ENCODE peak calls at places on chromosomes 3 and 15, in five cellular contexts. F is K562, N is A549, E is HepG2, H is HCT116. X is an unnamed sample.

GRCh38 chr3:124765197-124765596 is 34.9 kb downstream of the UMPS start:
- DNase-seq in F (no peak), N (no peak), E (no peak), H (no peak), X (no peak)

GRCh38 chr15:77866596-77867125 is 210.8 kb downstream of the TBC1D2B start:
- DNase-seq in F (no peak), N (no peak), E (no peak), H (no peak), X (no peak)

GRCh38 chr3:23028294-23028693 is 174.8 kb upstream of the UBE2E2 start:
- DNase-seq in F (no peak), N (no peak), E (no peak), H (no peak), X (no peak)

GRCh38 chr15:62488383-62488782 is 323.3 kb upstream of the C2CD4B start:
- DNase-seq in F (no peak), N (no peak), E (no peak), H (no peak), X (no peak)

GRCh38 chr15:71325461-71325860 is 210.2 kb downstream of the THSD4 start:
- DNase-seq in F (no peak), N (no peak), E (no peak), H (no peak), X (no peak)

GRCh38 chr3:105429034-105429762 is 62.5 kb downstream of the ALCAM start:
- DNase-seq in F (no peak), N (no peak), E (peak), H (no peak), X (no peak)

GRCh38 chr3:150635076-150635475 is 32.0 kb downstream of the SELENOT start:
- DNase-seq in F (peak), N (no peak), E (no peak), H (no peak), X (peak)

GRCh38 chr3:65953881-65954733 is 84.6 kb downstream of the MAGI1 start:
- DNase-seq in F (no peak), N (no peak), E (peak), H (no peak), X (no peak)

GRCh38 chr15:88651293-88651692 is 12.5 kb downstream of the ISG20 start:
- DNase-seq in F (no peak), N (no peak), E (no peak), H (no peak), X (no peak)

GRCh38 chr15:39887211-39887610 is 32.9 kb downstream of the GPR176 start:
- DNase-seq in F (no peak), N (no peak), E (no peak), H (no peak), X (no peak)

GRCh38 chr3:161927131-161927530 is 430.5 kb downstream of the OTOL1 start:
- DNase-seq in F (no peak), N (no peak), E (no peak), H (no peak), X (no peak)

GRCh38 chr15:25728816-25729215 is 134.3 kb downstream of the ATP10A start:
- DNase-seq in F (no peak), N (no peak), E (no peak), H (no peak), X (no peak)

GRCh38 chr3:4948395-4948794 is 30.8 kb upstream of the BHLHE40 start:
- DNase-seq in F (no peak), N (no peak), E (no peak), H (no peak), X (no peak)

GRCh38 chr15:88401972-88402656 is 65.1 kb downstream of the MRPL46 start:
- DNase-seq in F (no peak), N (no peak), E (no peak), H (no peak), X (peak)

GRCh38 chr3:71064288-71064975 is 519.1 kb downstream of the FOXP1 start:
- DNase-seq in F (peak), N (peak), E (peak), H (no peak), X (peak)

GRCh38 chr3:175337631-175338030 is 478.5 kb downstream of the NAALADL2 start:
- DNase-seq in F (no peak), N (no peak), E (no peak), H (no peak), X (no peak)

GRCh38 chr3:159548675-159549335 is 439.8 kb upstream of the IL12A start:
- DNase-seq in F (no peak), N (no peak), E (no peak), H (no peak), X (no peak)

GRCh38 chr3:153967260-153967659 is 153.9 kb upstream of the ARHGEF26 start:
- DNase-seq in F (no peak), N (no peak), E (no peak), H (no peak), X (no peak)

GRCh38 chr3:134754768-134755559 is 40.1 kb upstream of the EPHB1 start:
- DNase-seq in F (peak), N (peak), E (peak), H (peak), X (peak)

GRCh38 chr15:93126496-93127083 is 37.6 kb upstream of the RGMA start:
- DNase-seq in F (no peak), N (no peak), E (no peak), H (no peak), X (no peak)

GRCh38 chr15:48021336-48022086 is 99.3 kb upstream of the SLC24A5 start:
- DNase-seq in F (no peak), N (no peak), E (no peak), H (no peak), X (no peak)

GRCh38 chr15:98981851-98982722 is 25.5 kb downstream of the PGPEP1L start:
- DNase-seq in F (no peak), N (no peak), E (no peak), H (no peak), X (no peak)

GRCh38 chr15:80825361-80826030 is 46.3 kb downstream of the CEMIP start:
- DNase-seq in F (no peak), N (no peak), E (no peak), H (no peak), X (no peak)

GRCh38 chr3:43691120-43692002 is 623 bp downstream of the ABHD5 start:
- DNase-seq in F (peak), N (peak), E (peak), H (peak), X (peak)

GRCh38 chr3:182978387-182978786 is 2.0 kb downstream of the DCUN1D1 start:
- DNase-seq in F (no peak), N (no peak), E (no peak), H (no peak), X (no peak)

GRCh38 chr3:187951452-187952190 is 202.3 kb upstream of the LPP start:
- DNase-seq in F (peak), N (no peak), E (no peak), H (no peak), X (peak)
- TF ChIP-seq MAX in F (no peak), N (no peak), E (no peak), H (no peak), X (peak)

DNA sequence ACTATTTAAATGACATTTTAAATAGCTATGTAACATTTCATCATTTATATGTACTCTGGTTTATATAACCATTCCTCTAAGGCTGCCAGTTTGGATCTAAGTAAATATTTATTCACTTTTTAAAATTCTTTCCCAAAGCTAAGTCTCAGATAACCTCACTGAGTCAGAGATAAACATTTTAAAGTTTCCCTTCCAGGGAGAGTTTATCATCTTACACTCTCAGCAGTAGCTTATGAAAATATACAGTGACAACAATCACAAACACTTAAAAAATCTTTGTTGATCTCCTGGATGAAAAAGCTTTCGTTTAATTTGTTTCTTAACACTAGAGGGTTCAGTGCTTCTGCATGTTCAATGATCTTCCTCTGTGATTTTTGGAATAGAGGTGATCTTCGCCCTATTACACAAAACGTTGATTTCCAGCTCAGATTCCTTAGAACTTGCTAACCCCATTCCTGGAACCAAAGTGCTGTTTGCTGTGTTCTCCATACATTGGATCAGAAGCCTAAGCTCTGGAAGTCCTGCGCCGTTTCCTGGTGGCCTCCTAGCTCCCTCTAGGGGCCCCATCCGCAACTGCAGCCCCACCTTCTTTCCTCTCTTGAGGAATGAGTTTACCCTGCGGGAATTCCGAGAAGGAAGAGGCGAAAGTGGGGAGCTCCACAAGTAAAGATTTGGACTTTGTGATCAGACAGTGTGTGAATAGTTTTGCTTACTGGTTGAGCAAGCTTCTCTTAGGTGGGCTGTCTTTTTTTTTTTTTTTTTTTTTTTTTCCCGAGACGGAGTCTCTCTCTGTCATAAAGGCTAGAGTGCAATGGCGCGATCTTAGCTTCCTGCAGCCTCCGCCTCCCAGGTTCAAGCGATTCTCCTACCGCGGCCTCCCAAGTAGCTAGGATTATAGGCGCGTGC is 29.3 kb upstream of the SACM1L start:
- DNase-seq in F (peak), N (peak), E (peak), H (peak), X (peak)
- TF ChIP-seq POLR2A in F (no peak), N (no peak), E (no peak), H (no peak), X (no peak)

GRCh38 chr3:188330138-188330537 is 176.2 kb downstream of the LPP start:
- DNase-seq in F (no peak), N (no peak), E (no peak), H (no peak), X (no peak)
- H3K4me3 ChIP-seq in F (no peak), N (no peak), E (no peak), H (no peak), X (no peak)

DNA sequence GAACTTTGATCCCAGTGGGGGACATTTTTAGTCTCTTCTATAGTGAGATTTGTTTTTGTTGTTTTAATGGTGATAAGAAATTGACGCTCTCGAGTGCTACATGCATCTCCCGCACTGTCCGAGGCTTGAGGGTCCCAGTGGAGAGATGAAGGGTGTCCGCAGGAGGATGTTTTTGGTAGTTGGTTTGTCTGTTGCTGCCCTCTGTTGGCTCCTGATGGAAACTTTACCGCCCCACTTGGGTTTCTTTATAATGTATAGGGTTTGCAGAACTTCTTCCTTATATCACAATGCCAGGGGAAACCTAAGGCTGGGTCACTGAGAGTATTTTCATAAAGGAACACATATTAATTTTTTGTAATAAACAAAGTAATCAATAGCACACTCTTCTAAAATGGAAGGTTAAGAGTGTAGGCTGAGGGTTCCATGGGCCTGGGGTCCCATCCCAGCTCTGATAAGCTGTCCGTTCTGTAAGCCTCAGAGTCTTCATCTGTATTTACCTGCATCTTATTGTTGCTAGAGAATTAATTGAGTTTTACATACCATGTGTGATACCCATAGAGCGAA is 185.3 kb upstream of the FEZF2 start:
- DNase-seq in F (peak), N (peak), E (peak), H (no peak), X (peak)
- TF ChIP-seq MAX in F (no peak), N (no peak), E (no peak), H (no peak), X (no peak)

GRCh38 chr3:14322001-14322400 is 80.4 kb upstream of the SLC6A6 start:
- DNase-seq in F (no peak), N (no peak), E (no peak), H (no peak), X (no peak)

GRCh38 chr3:14320221-14320620 is 82.2 kb upstream of the SLC6A6 start:
- DNase-seq in F (no peak), N (no peak), E (no peak), H (no peak), X (no peak)

GRCh38 chr3:14322667-14323295 is 79.6 kb upstream of the SLC6A6 start:
- DNase-seq in F (no peak), N (no peak), E (peak), H (no peak), X (no peak)

GRCh38 chr3:14324224-14324944 is 78.0 kb upstream of the SLC6A6 start:
- DNase-seq in F (no peak), N (no peak), E (no peak), H (peak), X (no peak)

GRCh38 chr3:14323401-14324223 is 78.8 kb upstream of the SLC6A6 start:
- DNase-seq in F (no peak), N (no peak), E (no peak), H (no peak), X (no peak)
- TF ChIP-seq POLR2A in F (no peak), N (no peak), E (no peak), H (no peak), X (no peak)

X was measured in NB4.